ENCODE peak calls at places on chromosome X, in eight cellular contexts. Y is NCI-H2029 treated with DMSO at 0.1 percent for 48 hours, Z is progenitor cell of endocrine pancreas, D is IMR-90, U is lower leg skin, C is RWPE1, M is AG08396, G is endothelial cell. I is an unnamed sample.

GRCh38 chrX:154419688-154420401 is 8.5 kb downstream of the TAFAZZIN start:
- DNase-seq in Y (no peak), Z (no peak), D (no peak), U (no peak), C (no peak), M (no peak), G (no peak), I (no peak)

GRCh38 chrX:154818916-154819770 is 13.9 kb upstream of the MPP1 start:
- DNase-seq in Y (no peak), Z (no peak), D (no peak), U (no peak), C (no peak), M (no peak), G (no peak), I (no peak)

GRCh38 chrX:129925305-129926092 is 19.5 kb downstream of the UTP14A start:
- DNase-seq in Y (no peak), Z (peak), D (peak), U (peak), C (no peak), M (peak), G (peak), I (no peak)

GRCh38 chrX:20515841-20516461 is 249.2 kb upstream of the RPS6KA3 start:
- DNase-seq in Y (no peak), Z (no peak), D (peak), U (no peak), C (peak), M (peak), G (no peak), I (no peak)

GRCh38 chrX:143633530-143634372 is 2.1 kb downstream of the SLITRK4 start:
- DNase-seq in Y (no peak), Z (peak), D (no peak), U (no peak), C (no peak), M (no peak), G (peak), I (no peak)

GRCh38 chrX:151713859-151714258 is 2.0 kb upstream of the FATE1 start:
- DNase-seq in Y (no peak), Z (no peak), D (no peak), U (no peak), C (peak), M (peak), G (peak), I (no peak)

GRCh38 chrX:130144509-130144908 is 21.1 kb downstream of the AIFM1 start:
- DNase-seq in Y (peak), Z (no peak), D (peak), U (no peak), C (no peak), M (no peak), G (no peak), I (no peak)

GRCh38 chrX:154013614-154014360 is 5.9 kb downstream of the IRAK1 start:
- DNase-seq in Y (no peak), Z (peak), D (peak), U (no peak), C (peak), M (peak), G (peak), I (no peak)

GRCh38 chrX:49155243-49155899 is 7.2 kb upstream of the MAGIX start:
- DNase-seq in Y (no peak), Z (no peak), D (peak), U (peak), C (peak), M (peak), G (no peak), I (no peak)

GRCh38 chrX:3362956-3363355 is 16.5 kb upstream of the MXRA5 start:
- DNase-seq in Y (no peak), Z (no peak), D (no peak), U (no peak), C (peak), M (no peak), G (no peak), I (no peak)

GRCh38 chrX:145623453-145623852 is 194.2 kb upstream of the SLITRK2 start:
- DNase-seq in Y (no peak), Z (no peak), D (no peak), U (no peak), C (no peak), M (no peak), G (no peak), I (no peak)

GRCh38 chrX:39972340-39972739 is 125.4 kb downstream of the BCOR start:
- DNase-seq in Y (no peak), Z (no peak), D (peak), U (no peak), C (no peak), M (peak), G (no peak), I (no peak)

GRCh38 chrX:129831486-129831885 is 12.2 kb downstream of the ZDHHC9 start:
- DNase-seq in Y (peak), Z (no peak), D (no peak), U (peak), C (no peak), M (no peak), G (no peak), I (no peak)

GRCh38 chrX:1902901-1903379 is 288.1 kb downstream of the ASMT start:
- DNase-seq in Y (no peak), Z (no peak), D (no peak), U (no peak), C (no peak), M (no peak), G (no peak), I (no peak)

GRCh38 chrX:132216806-132217202 is 2.4 kb downstream of the RAP2C start:
- DNase-seq in Y (peak), Z (no peak), D (peak), U (no peak), C (no peak), M (no peak), G (no peak), I (no peak)

GRCh38 chrX:78321809-78322208 is 5.6 kb downstream of the CYSLTR1 start:
- DNase-seq in Y (no peak), Z (no peak), D (no peak), U (peak), C (no peak), M (no peak), G (no peak), I (no peak)

GRCh38 chrX:153477039-153477438 is 6.7 kb upstream of the HAUS7 start:
- DNase-seq in Y (no peak), Z (no peak), D (peak), U (no peak), C (peak), M (peak), G (peak), I (no peak)

GRCh38 chrX:71603618-71604017 is 14.7 kb downstream of the CXCR3 start:
- DNase-seq in Y (no peak), Z (no peak), D (peak), U (no peak), C (no peak), M (no peak), G (no peak), I (no peak)

GRCh38 chrX:133527415-133527814 is 112.1 kb upstream of the GPC4 start:
- DNase-seq in Y (no peak), Z (no peak), D (no peak), U (no peak), C (no peak), M (no peak), G (no peak), I (no peak)

GRCh38 chrX:118153270-118153669 is 36.7 kb upstream of the KLHL13 start:
- DNase-seq in Y (no peak), Z (no peak), D (no peak), U (no peak), C (no peak), M (no peak), G (no peak), I (no peak)

GRCh38 chrX:118520858-118521206 is 25.2 kb downstream of the DOCK11 start:
- DNase-seq in Y (no peak), Z (no peak), D (no peak), U (no peak), C (no peak), M (no peak), G (no peak), I (no peak)

GRCh38 chrX:119916310-119916709 is 20.6 kb downstream of the AKAP14 start:
- DNase-seq in Y (no peak), Z (no peak), D (no peak), U (no peak), C (no peak), M (no peak), G (no peak), I (no peak)

GRCh38 chrX:110310896-110311295 is 7.0 kb downstream of the AMMECR1 start:
- DNase-seq in Y (no peak), Z (no peak), D (no peak), U (no peak), C (no peak), M (no peak), G (no peak), I (no peak)

GRCh38 chrX:69018416-69019072 is 146.7 kb downstream of the PJA1 start:
- DNase-seq in Y (no peak), Z (no peak), D (no peak), U (no peak), C (no peak), M (peak), G (no peak), I (no peak)

GRCh38 chrX:39736219-39737211 is 361.2 kb downstream of the BCOR start:
- DNase-seq in Y (peak), Z (no peak), D (peak), U (no peak), C (peak), M (peak), G (no peak), I (no peak)

GRCh38 chrX:154546354-154547244 is at the start of gene G6PD:
- DNase-seq in Y (no peak), Z (peak), D (peak), U (no peak), C (peak), M (peak), G (peak), I (no peak)

GRCh38 chrX:137034508-137034872 is 695 bp upstream of the GPR101 start:
- DNase-seq in Y (no peak), Z (no peak), D (no peak), U (no peak), C (no peak), M (no peak), G (no peak), I (no peak)

I was measured in iPS DF 6.9.